ENCODE peak calls at places on chromosomes 11 and 22, in four cellular contexts. R, U, Z and O are unnamed samples.

GRCh38 chr11:9664276-9665171 is 647 bp downstream of the SWAP70 start:
- DNase-seq in R (no peak), U (no peak), Z (peak; percentile 29), O (peak; percentile 47)

GRCh38 chr11:126416542-126417090 is 61.1 kb downstream of the ST3GAL4 start:
- DNase-seq in R (peak; percentile 27), U (no peak), Z (no peak), O (peak; percentile 88)

GRCh38 chr11:72081856-72082255 is 1.2 kb downstream of the LRRC51 start:
- DNase-seq in R (no peak), U (no peak), Z (no peak), O (no peak)

GRCh38 chr11:11239959-11240358 is 113.1 kb downstream of the CSNK2A3 start:
- DNase-seq in R (no peak), U (no peak), Z (no peak), O (no peak)

GRCh38 chr11:134727204-134727603 is 315.2 kb upstream of the B3GAT1 start:
- DNase-seq in R (no peak), U (peak; percentile 30), Z (no peak), O (peak; percentile 30)

GRCh38 chr11:18713646-18714442 is 12.1 kb downstream of the IGSF22 start:
- DNase-seq in R (no peak), U (no peak), Z (no peak), O (no peak)

GRCh38 chr11:127966821-127967220 is 620.5 kb downstream of the ETS1 start:
- DNase-seq in R (no peak), U (no peak), Z (no peak), O (no peak)

GRCh38 chr11:30868495-30869130 is 282.5 kb upstream of the MPPED2 start:
- DNase-seq in R (no peak), U (no peak), Z (no peak), O (no peak)

GRCh38 chr11:58060535-58060934 is 29.8 kb downstream of the OR6Q1 start:
- DNase-seq in R (no peak), U (no peak), Z (no peak), O (no peak)

GRCh38 chr22:45629469-45630089 is 42.1 kb upstream of the ATXN10 start:
- DNase-seq in R (no peak), U (no peak), Z (peak; percentile 78), O (no peak)

GRCh38 chr11:68140496-68141246 is 19.5 kb upstream of the CHKA start:
- DNase-seq in R (no peak), U (no peak), Z (no peak), O (no peak)

GRCh38 chr11:76339217-76339616 is 41.7 kb downstream of the THAP12 start:
- DNase-seq in R (no peak), U (no peak), Z (no peak), O (no peak)

GRCh38 chr11:71501071-71501985 is 25.7 kb upstream of the KRTAP5-7 start:
- DNase-seq in R (no peak), U (no peak), Z (no peak), O (no peak)

GRCh38 chr11:88508808-88509581 is 171.5 kb upstream of the CTSC start:
- DNase-seq in R (no peak), U (no peak), Z (no peak), O (no peak)

GRCh38 chr11:110130642-110131238 is 37.5 kb downstream of the ZC3H12C start:
- DNase-seq in R (no peak), U (no peak), Z (no peak), O (peak; percentile 50)

GRCh38 chr22:23431337-23432072 is 148.6 kb downstream of the IGLL1 start:
- DNase-seq in R (no peak), U (peak; percentile 52), Z (peak; percentile 11), O (peak; percentile 19)

GRCh38 chr22:23401111-23401909 is 178.8 kb downstream of the IGLL1 start:
- DNase-seq in R (no peak), U (peak; percentile 11), Z (no peak), O (no peak)

GRCh38 chr11:130671801-130672700 is 223.6 kb downstream of the ADAMTS15 start:
- DNase-seq in R (no peak), U (no peak), Z (no peak), O (no peak)

GRCh38 chr11:79116600-79116999 is 324.2 kb downstream of the TENM4 start:
- DNase-seq in R (no peak), U (no peak), Z (no peak), O (no peak)

GRCh38 chr11:79121351-79121750 is 319.5 kb downstream of the TENM4 start:
- DNase-seq in R (no peak), U (no peak), Z (no peak), O (no peak)

GRCh38 chr11:79117488-79117887 is 323.3 kb downstream of the TENM4 start:
- DNase-seq in R (no peak), U (no peak), Z (no peak), O (no peak)

GRCh38 chr11:79122759-79123158 is 318.1 kb downstream of the TENM4 start:
- DNase-seq in R (no peak), U (no peak), Z (no peak), O (no peak)

DNA sequence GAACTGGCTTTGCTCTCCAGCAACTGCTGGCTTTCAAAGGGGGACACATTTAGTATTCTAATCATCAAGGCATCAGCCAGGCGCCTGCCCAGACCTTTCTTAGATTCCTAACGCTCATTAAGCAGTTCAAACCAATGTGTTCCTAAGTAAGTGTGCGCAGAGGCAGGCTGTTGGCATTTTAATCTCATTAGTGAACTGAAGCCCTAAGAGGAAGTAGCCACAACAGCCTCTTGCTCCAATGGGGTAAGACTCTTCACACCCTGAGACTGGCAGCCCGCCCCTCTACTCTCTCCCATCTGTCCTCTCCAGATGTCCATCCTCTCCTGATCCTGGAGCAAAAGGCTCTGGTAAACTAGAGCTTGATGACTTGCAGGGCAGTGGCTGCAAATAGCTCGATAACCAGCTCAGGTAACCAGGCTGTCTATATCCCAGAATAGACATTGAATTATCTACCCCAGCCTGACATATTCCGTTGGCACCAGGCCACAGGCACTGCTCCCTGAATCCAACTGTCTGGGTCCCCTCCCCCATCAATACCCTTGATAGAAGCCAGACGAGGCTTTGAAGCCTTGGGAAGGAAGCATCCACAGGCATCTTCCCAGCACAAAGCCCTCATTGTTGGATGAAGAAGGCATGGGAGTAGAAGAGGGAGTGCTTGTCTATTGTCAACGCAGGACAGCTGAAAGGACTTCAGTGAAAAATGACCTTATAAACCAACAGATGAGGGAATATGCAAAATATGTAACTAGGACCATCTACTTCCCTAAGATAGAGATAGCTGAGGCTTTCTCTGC is 321.1 kb downstream of the TENM4 start:
- DNase-seq in R (no peak), U (no peak), Z (no peak), O (no peak)
- TF ChIP-seq SP1 in R (no peak), U (no peak), Z (no peak), O (no peak)

GRCh38 chr11:65445604-65446445 is 23.2 kb downstream of the NEAT1 start:
- DNase-seq in R (no peak), U (peak; percentile 19), Z (no peak), O (no peak)

GRCh38 chr11:65448074-65448417 is 25.4 kb downstream of the NEAT1 start:
- DNase-seq in R (no peak), U (no peak), Z (no peak), O (no peak)

GRCh38 chr11:65445101-65445603 is 22.6 kb downstream of the NEAT1 start:
- DNase-seq in R (no peak), U (no peak), Z (no peak), O (no peak)

GRCh38 chr11:65446446-65447277 is 24.1 kb downstream of the NEAT1 start:
- DNase-seq in R (no peak), U (no peak), Z (no peak), O (no peak)

DNA sequence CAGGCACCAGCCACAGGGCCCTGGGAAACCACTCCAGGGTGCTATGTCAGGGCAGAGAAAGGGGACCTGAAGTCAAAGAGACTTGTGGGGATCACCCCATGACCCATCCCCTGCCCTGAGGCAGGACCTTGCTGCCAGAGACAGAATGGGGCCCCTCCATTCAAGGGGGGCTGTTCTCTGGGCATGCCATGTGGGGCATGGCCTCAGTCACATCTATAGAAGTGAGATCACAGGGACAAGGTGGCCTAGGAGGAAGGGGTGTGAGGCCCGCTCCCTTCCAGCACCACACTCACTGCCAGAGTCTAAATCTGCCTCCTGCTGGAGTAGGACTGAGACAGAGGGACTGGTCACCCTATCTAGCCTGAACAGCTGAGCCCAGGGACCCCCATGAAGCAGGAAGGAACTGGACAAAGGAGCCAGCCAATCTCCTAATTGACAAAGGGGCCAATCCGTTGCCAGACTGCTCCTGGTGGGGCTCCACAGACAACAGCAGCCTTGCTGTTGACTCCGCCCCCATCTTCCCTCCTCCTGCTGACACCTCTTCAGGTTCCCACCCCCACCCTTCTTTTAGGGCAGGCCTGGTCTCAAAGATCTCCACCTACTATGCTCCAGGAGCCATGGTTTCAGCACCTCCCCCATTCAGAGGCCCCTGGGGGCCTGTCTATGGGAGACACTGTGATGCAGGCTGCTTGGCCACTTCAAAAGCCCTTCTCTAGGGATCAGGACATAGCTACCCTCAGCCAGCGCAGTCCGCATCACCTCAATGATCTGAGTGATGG is 26.0 kb downstream of the NEAT1 start:
- DNase-seq in R (no peak), U (peak; percentile 83), Z (no peak), O (no peak)
- TF ChIP-seq BHLHE40 in R (no peak), U (no peak), Z (no peak), O (no peak)

GRCh38 chr11:14519692-14520085 is 497 bp downstream of the PSMA1 start:
- DNase-seq in R (peak; percentile 9), U (no peak), Z (no peak), O (peak; percentile 12)

GRCh38 chr11:14522245-14522644 is 2.1 kb upstream of the PSMA1 start:
- DNase-seq in R (no peak), U (no peak), Z (no peak), O (no peak)

GRCh38 chr11:14520086-14520901 is at the start of gene PSMA1:
- DNase-seq in R (peak; percentile 76), U (peak; percentile 82), Z (peak; percentile 94), O (peak; percentile 89)

GRCh38 chr11:14520902-14521151 is 641 bp upstream of the PSMA1 start:
- DNase-seq in R (no peak), U (no peak), Z (peak; percentile 18), O (no peak)

DNA sequence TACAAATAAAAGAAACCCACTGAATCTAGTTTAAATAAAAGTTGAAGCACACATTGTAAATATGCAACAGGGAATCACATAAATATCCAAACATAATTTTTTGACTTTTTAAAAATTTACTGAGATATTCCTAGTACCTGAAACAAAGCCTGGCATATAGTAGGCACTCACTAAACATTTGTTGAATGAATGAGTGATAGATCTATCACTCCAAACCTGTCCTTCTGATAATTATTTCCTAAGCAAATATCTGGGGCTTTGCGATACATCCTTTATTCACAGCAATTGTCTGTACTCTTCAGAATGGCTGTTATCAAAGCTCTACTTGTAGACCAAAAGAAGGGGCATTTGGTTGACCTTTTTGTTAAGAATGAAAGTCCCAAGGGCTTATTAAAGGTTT is 2.6 kb upstream of the PSMA1 start:
- DNase-seq in R (no peak), U (no peak), Z (no peak), O (no peak)
- TF ChIP-seq SP1 in R (no peak), U (no peak), Z (no peak), O (no peak)

DNA sequence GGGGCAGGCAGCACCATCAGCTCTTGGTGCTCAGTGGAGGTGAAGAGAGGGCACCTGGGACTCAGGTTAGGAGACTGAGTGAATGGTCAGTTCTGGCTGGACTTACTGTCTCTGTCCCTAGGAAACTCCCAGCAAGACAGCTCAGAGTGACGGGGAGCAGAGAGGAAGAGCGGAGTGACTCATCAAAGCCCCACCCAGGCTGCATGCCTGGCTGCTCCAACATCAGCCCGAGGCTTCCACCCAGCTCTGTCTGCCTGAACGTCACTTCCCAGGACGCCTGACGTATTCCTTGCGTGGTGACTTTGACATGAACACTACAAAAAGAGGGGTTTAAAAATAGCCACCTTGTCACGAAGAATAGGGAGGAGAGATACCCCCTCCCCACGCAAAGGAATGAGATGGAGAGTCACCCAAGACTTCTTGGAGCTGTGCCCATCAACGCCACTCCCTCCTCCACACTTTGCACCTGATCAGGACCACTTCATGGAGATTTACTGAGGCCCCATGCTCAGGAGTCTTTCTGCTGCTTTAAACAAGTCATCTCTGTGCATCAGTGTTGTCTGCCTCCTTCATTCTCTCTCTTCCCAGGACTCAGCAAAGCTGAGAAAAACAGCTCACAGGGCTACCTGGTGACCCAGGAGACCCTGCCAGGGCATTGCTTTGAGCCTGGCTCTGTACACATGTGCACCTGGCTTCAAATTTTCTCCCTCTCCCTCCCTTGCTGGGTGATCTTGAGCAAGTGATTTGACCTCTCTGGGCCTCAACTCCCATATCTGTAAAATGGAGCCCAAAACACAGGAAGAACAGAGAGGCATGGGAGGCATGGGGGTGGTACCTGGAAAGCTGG is 83.1 kb downstream of the MN1 start:
- DNase-seq in R (no peak), U (peak; percentile 80), Z (peak; percentile 25), O (peak; percentile 44)
- TF ChIP-seq BHLHE40 in R (no peak), U (peak; percentile 19), Z (no peak), O (no peak)